ENCODE peak calls at places on chromosomes 6 and 20, in seven cellular contexts. One of them, this sample, is unnamed.

GRCh38 chr6:110180228-110181008 is at the start of gene CDC40:
- DNase-seq in CD4-positive, alpha-beta T cell: peak; percentile 45
- DNase-seq in AG04450: no peak
- DNase-seq in HCT116: no peak
- DNase-seq in ovary: peak; percentile 72
- DNase-seq in HepG2: peak; percentile 78
- DNase-seq in right atrium auricular region: peak; percentile 61
- DNase-seq in this sample: peak; percentile 80

GRCh38 chr6:3361312-3362037 is 95.4 kb downstream of the SLC22A23 start:
- DNase-seq in CD4-positive, alpha-beta T cell: no peak
- DNase-seq in AG04450: no peak
- DNase-seq in HCT116: no peak
- DNase-seq in ovary: no peak
- DNase-seq in HepG2: peak; percentile 75
- DNase-seq in right atrium auricular region: no peak
- DNase-seq in this sample: no peak

GRCh38 chr6:157693867-157694266 is 129.2 kb upstream of the SNX9 start:
- DNase-seq in CD4-positive, alpha-beta T cell: no peak
- DNase-seq in AG04450: no peak
- DNase-seq in HCT116: no peak
- DNase-seq in ovary: no peak
- DNase-seq in HepG2: no peak
- DNase-seq in right atrium auricular region: no peak
- DNase-seq in this sample: peak; percentile 84

GRCh38 chr6:79048611-79049010 is 29.4 kb downstream of the PHIP start:
- DNase-seq in CD4-positive, alpha-beta T cell: no peak
- DNase-seq in AG04450: no peak
- DNase-seq in HCT116: peak; percentile 34
- DNase-seq in ovary: no peak
- DNase-seq in HepG2: peak; percentile 29
- DNase-seq in right atrium auricular region: no peak
- DNase-seq in this sample: no peak

GRCh38 chr20:33285861-33286495 is 3.0 kb downstream of the BPIFB1 start:
- DNase-seq in CD4-positive, alpha-beta T cell: no peak
- DNase-seq in AG04450: no peak
- DNase-seq in HCT116: no peak
- DNase-seq in ovary: no peak
- DNase-seq in HepG2: no peak
- DNase-seq in right atrium auricular region: no peak
- DNase-seq in this sample: no peak

GRCh38 chr6:69866351-69867074 is at the start of gene COL19A1:
- DNase-seq in CD4-positive, alpha-beta T cell: peak; percentile 11
- DNase-seq in AG04450: no peak
- DNase-seq in HCT116: no peak
- DNase-seq in ovary: no peak
- DNase-seq in HepG2: no peak
- DNase-seq in right atrium auricular region: no peak
- DNase-seq in this sample: no peak

GRCh38 chr6:43785220-43785752 is 15.3 kb downstream of the VEGFA start:
- DNase-seq in CD4-positive, alpha-beta T cell: no peak
- DNase-seq in AG04450: no peak
- DNase-seq in HCT116: no peak
- DNase-seq in ovary: no peak
- DNase-seq in HepG2: no peak
- DNase-seq in right atrium auricular region: no peak
- DNase-seq in this sample: no peak

GRCh38 chr6:3396503-3397180 is 60.2 kb downstream of the SLC22A23 start:
- DNase-seq in CD4-positive, alpha-beta T cell: no peak
- DNase-seq in AG04450: no peak
- DNase-seq in HCT116: no peak
- DNase-seq in ovary: no peak
- DNase-seq in HepG2: no peak
- DNase-seq in right atrium auricular region: no peak
- DNase-seq in this sample: no peak

GRCh38 chr6:119902681-119903080 is 553.1 kb upstream of the MAN1A1 start:
- DNase-seq in CD4-positive, alpha-beta T cell: no peak
- DNase-seq in AG04450: no peak
- DNase-seq in HCT116: no peak
- DNase-seq in ovary: no peak
- DNase-seq in HepG2: no peak
- DNase-seq in right atrium auricular region: no peak
- DNase-seq in this sample: no peak

GRCh38 chr6:157597461-157598312 is 216.7 kb downstream of the ZDHHC14 start:
- DNase-seq in CD4-positive, alpha-beta T cell: peak; percentile 8
- DNase-seq in AG04450: no peak
- DNase-seq in HCT116: peak; percentile 24
- DNase-seq in ovary: no peak
- DNase-seq in HepG2: peak; percentile 56
- DNase-seq in right atrium auricular region: peak; percentile 61
- DNase-seq in this sample: no peak

GRCh38 chr6:62285612-62286469 is at the start of gene KHDRBS2:
- DNase-seq in CD4-positive, alpha-beta T cell: no peak
- DNase-seq in AG04450: no peak
- DNase-seq in HCT116: no peak
- DNase-seq in ovary: peak; percentile 32
- DNase-seq in HepG2: peak; percentile 3
- DNase-seq in right atrium auricular region: peak; percentile 74
- DNase-seq in this sample: peak; percentile 77

GRCh38 chr20:63641146-63641791 is 12.0 kb downstream of the STMN3 start:
- DNase-seq in CD4-positive, alpha-beta T cell: peak; percentile 56
- DNase-seq in AG04450: no peak
- DNase-seq in HCT116: no peak
- DNase-seq in ovary: no peak
- DNase-seq in HepG2: no peak
- DNase-seq in right atrium auricular region: no peak
- DNase-seq in this sample: no peak

GRCh38 chr6:166532302-166532701 is 54.2 kb downstream of the RAMACL start:
- DNase-seq in CD4-positive, alpha-beta T cell: no peak
- DNase-seq in AG04450: no peak
- DNase-seq in HCT116: no peak
- DNase-seq in ovary: no peak
- DNase-seq in HepG2: no peak
- DNase-seq in right atrium auricular region: no peak
- DNase-seq in this sample: no peak

GRCh38 chr20:13397300-13397724 is 176.2 kb downstream of the ISM1 start:
- DNase-seq in CD4-positive, alpha-beta T cell: no peak
- DNase-seq in AG04450: no peak
- DNase-seq in HCT116: no peak
- DNase-seq in ovary: no peak
- DNase-seq in HepG2: no peak
- DNase-seq in right atrium auricular region: no peak
- DNase-seq in this sample: no peak

GRCh38 chr6:10271982-10272381 is 142.9 kb downstream of the TFAP2A start:
- DNase-seq in CD4-positive, alpha-beta T cell: no peak
- DNase-seq in AG04450: no peak
- DNase-seq in HCT116: no peak
- DNase-seq in ovary: no peak
- DNase-seq in HepG2: no peak
- DNase-seq in right atrium auricular region: no peak
- DNase-seq in this sample: no peak

GRCh38 chr20:58630063-58630462 is 21.0 kb upstream of the STX16 start:
- DNase-seq in CD4-positive, alpha-beta T cell: no peak
- DNase-seq in AG04450: no peak
- DNase-seq in HCT116: no peak
- DNase-seq in ovary: no peak
- DNase-seq in HepG2: no peak
- DNase-seq in right atrium auricular region: no peak
- DNase-seq in this sample: no peak

GRCh38 chr6:85252552-85252951 is 197.3 kb upstream of the NT5E start:
- DNase-seq in CD4-positive, alpha-beta T cell: no peak
- DNase-seq in AG04450: no peak
- DNase-seq in HCT116: no peak
- DNase-seq in ovary: no peak
- DNase-seq in HepG2: no peak
- DNase-seq in right atrium auricular region: no peak
- DNase-seq in this sample: no peak

GRCh38 chr20:41424025-41424424 is 57.4 kb upstream of the EMILIN3 start:
- DNase-seq in CD4-positive, alpha-beta T cell: no peak
- DNase-seq in AG04450: no peak
- DNase-seq in HCT116: no peak
- DNase-seq in ovary: no peak
- DNase-seq in HepG2: no peak
- DNase-seq in right atrium auricular region: no peak
- DNase-seq in this sample: no peak

DNA sequence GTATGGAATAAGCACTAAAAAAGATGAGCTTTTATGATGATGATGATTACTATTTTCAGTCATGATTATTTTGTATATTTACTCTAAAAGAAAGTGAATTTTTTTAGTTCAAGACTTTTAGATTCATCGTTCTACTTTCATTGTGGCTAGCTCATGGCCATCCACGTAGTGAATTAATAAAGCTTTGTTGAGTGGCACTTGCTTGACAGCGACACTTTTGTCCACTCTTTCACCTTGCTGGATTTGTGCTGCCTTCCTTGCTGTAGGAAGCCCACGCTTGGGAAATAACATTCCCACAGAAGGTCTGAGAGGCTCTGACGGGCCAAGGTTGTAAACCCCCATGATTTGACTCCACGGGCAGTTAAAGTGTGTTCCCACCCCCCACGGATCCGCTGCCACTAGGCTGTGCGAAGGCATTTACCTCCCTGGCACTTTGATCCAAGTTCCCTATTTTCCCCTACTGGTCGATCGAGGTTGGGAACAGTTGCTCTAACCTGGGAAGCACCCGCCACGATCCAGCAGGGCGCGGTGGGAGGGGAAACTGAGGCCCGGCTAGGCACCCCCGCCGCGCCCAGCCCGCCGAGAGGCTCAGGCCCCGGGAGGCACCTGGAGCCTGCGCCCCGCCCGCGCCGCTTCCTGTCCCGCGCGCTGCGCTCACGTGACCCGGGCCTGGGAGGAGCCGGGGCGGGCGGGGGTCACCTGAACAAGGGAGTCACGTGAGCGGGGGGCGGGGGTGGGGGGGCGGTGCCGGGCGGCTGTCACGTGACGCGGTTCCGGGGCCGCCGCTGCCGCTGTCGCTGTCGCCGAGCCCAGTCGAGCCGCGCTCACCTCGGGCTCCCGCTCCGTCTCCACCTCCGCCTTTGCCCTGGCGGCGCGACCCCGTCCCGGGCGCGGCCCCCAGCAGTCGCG is at the start of gene IGF2R:
- DNase-seq in CD4-positive, alpha-beta T cell: peak; percentile 94
- DNase-seq in AG04450: no peak
- DNase-seq in HCT116: peak; percentile 62
- DNase-seq in ovary: peak; percentile 95
- DNase-seq in HepG2: peak; percentile 83
- DNase-seq in right atrium auricular region: peak; percentile 93
- DNase-seq in this sample: peak; percentile 95
- TF ChIP-seq CTCF in CD4-positive, alpha-beta T cell: no peak
- TF ChIP-seq CTCF in AG04450: peak; percentile 15
- TF ChIP-seq CTCF in HCT116: no peak
- TF ChIP-seq CTCF in ovary: no peak
- TF ChIP-seq CTCF in HepG2: no peak
- TF ChIP-seq CTCF in right atrium auricular region: no peak
- TF ChIP-seq CTCF in this sample: no peak

DNA sequence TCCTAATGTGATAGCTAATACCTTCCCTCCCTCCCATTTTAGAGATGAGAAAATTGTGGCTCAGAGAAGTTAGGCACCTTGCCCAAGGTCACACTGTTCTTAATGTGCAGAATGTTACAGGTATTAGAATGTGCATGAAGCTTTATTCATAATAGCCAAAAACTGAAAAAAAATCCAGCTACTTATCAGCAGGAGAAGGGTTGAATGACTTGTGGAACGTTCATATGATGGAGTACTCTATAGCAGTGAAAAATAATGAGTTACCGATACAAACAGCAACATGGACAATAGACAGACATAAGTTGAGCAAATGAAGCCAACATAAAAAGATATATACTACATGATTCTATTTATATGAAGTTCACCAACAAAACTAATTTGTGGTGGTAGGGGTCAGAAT is 37.7 kb upstream of the ZFAND3 start:
- DNase-seq in CD4-positive, alpha-beta T cell: no peak
- DNase-seq in AG04450: no peak
- DNase-seq in HCT116: no peak
- DNase-seq in ovary: no peak
- DNase-seq in HepG2: no peak
- DNase-seq in right atrium auricular region: no peak
- DNase-seq in this sample: no peak
- H3K27ac ChIP-seq in CD4-positive, alpha-beta T cell: no peak overlapping the region
- H3K27ac ChIP-seq in AG04450: no peak overlapping the region
- H3K27ac ChIP-seq in HCT116: no peak overlapping the region
- H3K27ac ChIP-seq in ovary: no peak overlapping the region
- H3K27ac ChIP-seq in HepG2: no peak overlapping the region
- H3K27ac ChIP-seq in right atrium auricular region: no peak overlapping the region
- H3K27ac ChIP-seq in this sample: no peak overlapping the region

DNA sequence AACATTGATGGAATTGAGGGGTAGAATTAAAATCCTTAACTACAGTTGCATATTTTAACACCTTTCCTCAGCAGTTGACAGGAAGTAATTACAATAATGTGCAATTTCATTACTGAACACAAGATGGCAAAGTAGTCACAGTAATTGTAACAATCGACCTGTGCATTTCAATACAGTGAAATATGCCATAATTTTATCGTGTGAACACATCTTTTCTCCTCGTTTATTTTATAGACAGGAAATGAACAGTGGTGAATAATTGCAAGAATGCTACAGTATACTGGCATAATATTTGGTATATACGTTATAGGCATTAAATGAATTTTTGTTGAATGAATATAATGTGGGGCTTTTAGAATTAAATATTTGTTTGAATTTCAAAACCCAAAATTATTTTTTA is 25.0 kb downstream of the CYB5R4 start:
- DNase-seq in CD4-positive, alpha-beta T cell: no peak
- DNase-seq in AG04450: no peak
- DNase-seq in HCT116: peak; percentile 42
- DNase-seq in ovary: no peak
- DNase-seq in HepG2: peak; percentile 27
- DNase-seq in right atrium auricular region: no peak
- DNase-seq in this sample: no peak
- TF ChIP-seq CTCF in CD4-positive, alpha-beta T cell: peak; percentile 87
- TF ChIP-seq CTCF in AG04450: peak; percentile 67
- TF ChIP-seq CTCF in HCT116: peak; percentile 46
- TF ChIP-seq CTCF in ovary: peak; percentile 29
- TF ChIP-seq CTCF in HepG2: peak; percentile 82
- TF ChIP-seq CTCF in right atrium auricular region: peak; percentile 56
- TF ChIP-seq CTCF in this sample: peak; percentile 39

DNA sequence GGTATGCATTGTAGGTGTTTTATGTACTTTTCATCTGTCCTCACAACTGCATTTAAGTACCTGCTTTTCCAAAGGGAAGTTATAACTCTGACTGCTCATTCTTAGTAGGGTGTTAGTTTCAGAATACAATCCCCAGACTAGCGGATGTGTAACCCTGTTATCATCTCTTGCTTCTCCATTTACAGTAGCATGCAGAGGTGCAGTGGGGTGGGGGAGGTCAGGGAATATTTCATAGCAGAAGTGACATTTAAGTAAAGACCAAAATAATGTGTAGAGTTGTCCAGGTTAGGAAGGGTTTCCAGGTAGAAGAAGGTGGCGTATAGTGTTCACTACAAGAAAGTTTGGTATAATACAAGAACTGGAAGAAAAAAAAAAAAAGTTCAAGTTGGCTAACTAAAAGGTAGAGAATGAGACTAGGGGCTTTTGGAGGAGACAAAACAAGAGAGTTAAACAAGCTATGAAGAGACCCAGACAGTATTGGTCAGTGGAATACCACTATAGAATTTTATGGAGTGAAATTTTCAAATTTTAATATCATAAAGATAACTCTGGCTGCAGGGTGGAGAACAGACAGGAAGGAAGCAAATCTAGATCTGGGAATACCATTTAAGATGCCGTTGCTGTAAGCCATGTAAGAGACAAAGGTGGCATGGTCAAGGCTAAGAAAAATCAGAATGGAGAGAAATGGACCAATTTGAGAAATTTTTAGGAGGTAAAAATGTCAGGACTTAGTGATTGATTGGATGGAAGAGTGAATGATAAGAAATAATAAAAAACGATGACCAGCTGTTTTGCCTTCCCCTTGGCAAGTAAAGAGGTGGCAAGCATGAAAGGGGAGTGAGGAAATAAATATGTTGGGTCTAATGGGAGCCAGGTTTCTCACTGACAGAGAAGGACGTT is 2.2 kb upstream of the AHI1 start:
- DNase-seq in CD4-positive, alpha-beta T cell: no peak
- DNase-seq in AG04450: no peak
- DNase-seq in HCT116: no peak
- DNase-seq in ovary: no peak
- DNase-seq in HepG2: no peak
- DNase-seq in right atrium auricular region: no peak
- DNase-seq in this sample: no peak
- H3K27ac ChIP-seq in CD4-positive, alpha-beta T cell: no peak overlapping the region
- H3K27ac ChIP-seq in AG04450: no peak overlapping the region
- H3K27ac ChIP-seq in HCT116: no peak overlapping the region
- H3K27ac ChIP-seq in ovary: no peak overlapping the region
- H3K27ac ChIP-seq in HepG2: no peak overlapping the region
- H3K27ac ChIP-seq in right atrium auricular region: no peak overlapping the region
- H3K27ac ChIP-seq in this sample: no peak overlapping the region

This sample was measured in coronary artery.